ENCODE peak calls at places on chromosome 2, in five cellular contexts. V, N, S, Q and X are unnamed samples.

GRCh38 chr2:207042155-207042554 is 102.8 kb downstream of the CPO start:
- DNase-seq in V (no peak), N (no peak), S (peak), Q (no peak), X (no peak)

GRCh38 chr2:152500777-152501176 is 165.8 kb downstream of the FMNL2 start:
- DNase-seq in V (no peak), N (no peak), S (no peak), Q (no peak), X (no peak)

GRCh38 chr2:240565267-240566202 is 2.7 kb upstream of the RNPEPL1 start:
- DNase-seq in V (peak), N (peak), S (peak), Q (peak), X (peak)

GRCh38 chr2:20504174-20504573 is 57.3 kb downstream of the RHOB start:
- DNase-seq in V (no peak), N (no peak), S (no peak), Q (no peak), X (no peak)

GRCh38 chr2:240256704-240257637 is 116.5 kb upstream of the OTOS start:
- DNase-seq in V (no peak), N (no peak), S (no peak), Q (no peak), X (no peak)

GRCh38 chr2:234725528-234726264 is 226.1 kb upstream of the SH3BP4 start:
- DNase-seq in V (no peak), N (no peak), S (peak), Q (no peak), X (no peak)

GRCh38 chr2:150681120-150681796 is 193.8 kb upstream of the RND3 start:
- DNase-seq in V (no peak), N (no peak), S (peak), Q (no peak), X (no peak)

GRCh38 chr2:11244091-11244826 is 89.0 kb downstream of the SLC66A3 start:
- DNase-seq in V (no peak), N (no peak), S (no peak), Q (no peak), X (no peak)

GRCh38 chr2:187338679-187339121 is 109.4 kb downstream of the CALCRL start:
- DNase-seq in V (no peak), N (no peak), S (no peak), Q (no peak), X (no peak)

GRCh38 chr2:151781642-151782041 is 46.6 kb downstream of the ARL5A start:
- DNase-seq in V (no peak), N (no peak), S (no peak), Q (no peak), X (no peak)

GRCh38 chr2:176455865-176456291 is 186.6 kb downstream of the MTX2 start:
- DNase-seq in V (no peak), N (no peak), S (peak), Q (no peak), X (no peak)

GRCh38 chr2:121960251-121960650 is 204.8 kb downstream of the TSN start:
- DNase-seq in V (no peak), N (no peak), S (no peak), Q (no peak), X (no peak)

GRCh38 chr2:240687741-240688562 is 3.7 kb upstream of the AQP12A start:
- DNase-seq in V (no peak), N (no peak), S (no peak), Q (no peak), X (no peak)

GRCh38 chr2:239467956-239468490 is 67.2 kb upstream of the HDAC4 start:
- DNase-seq in V (no peak), N (no peak), S (no peak), Q (no peak), X (no peak)

GRCh38 chr2:31893093-31893492 is 117.7 kb downstream of the MEMO1 start:
- DNase-seq in V (no peak), N (no peak), S (no peak), Q (no peak), X (no peak)

GRCh38 chr2:27082773-27083409 is 3.7 kb upstream of the KHK start:
- DNase-seq in V (no peak), N (no peak), S (no peak), Q (no peak), X (no peak)

GRCh38 chr2:96647681-96648080 is 5.1 kb downstream of the FER1L5 start:
- DNase-seq in V (no peak), N (no peak), S (no peak), Q (no peak), X (no peak)

GRCh38 chr2:29011650-29012060 is 30.6 kb downstream of the TOGARAM2 start:
- DNase-seq in V (no peak), N (peak), S (no peak), Q (peak), X (peak)

GRCh38 chr2:88038263-88039105 is 17.1 kb downstream of the KRCC1 start:
- DNase-seq in V (no peak), N (no peak), S (peak), Q (no peak), X (no peak)

GRCh38 chr2:148021059-148021985 is at the start of gene MBD5:
- DNase-seq in V (peak), N (peak), S (peak), Q (peak), X (peak)

GRCh38 chr2:95024960-95025405 is 525 bp upstream of the MAL start:
- DNase-seq in V (no peak), N (peak), S (no peak), Q (no peak), X (no peak)
- H3K4me3 ChIP-seq in V (peak), N (peak), S (no peak), Q (peak), X (peak)

GRCh38 chr2:75560768-75561565 is at the start of gene EVA1A:
- DNase-seq in V (no peak), N (peak), S (peak), Q (no peak), X (no peak)

GRCh38 chr2:75562513-75562864 is 1.8 kb upstream of the EVA1A start:
- DNase-seq in V (no peak), N (no peak), S (peak), Q (no peak), X (no peak)

GRCh38 chr2:75563591-75563990 is 2.9 kb upstream of the EVA1A start:
- DNase-seq in V (no peak), N (no peak), S (no peak), Q (no peak), X (peak)

GRCh38 chr2:75560022-75560767 is 544 bp downstream of the EVA1A start:
- DNase-seq in V (no peak), N (peak), S (peak), Q (no peak), X (no peak)

GRCh38 chr2:75561566-75562512 is 1.1 kb upstream of the EVA1A start:
- DNase-seq in V (no peak), N (no peak), S (no peak), Q (no peak), X (no peak)
- H3K4me3 ChIP-seq in V (no peak), N (no peak), S (peak), Q (no peak), X (no peak)

GRCh38 chr2:218259099-218259921 is 1.5 kb upstream of the GPBAR1 start:
- DNase-seq in V (no peak), N (no peak), S (peak), Q (no peak), X (no peak)
- H3K4me3 ChIP-seq in V (no peak), N (no peak), S (no peak), Q (no peak), X (no peak)

DNA sequence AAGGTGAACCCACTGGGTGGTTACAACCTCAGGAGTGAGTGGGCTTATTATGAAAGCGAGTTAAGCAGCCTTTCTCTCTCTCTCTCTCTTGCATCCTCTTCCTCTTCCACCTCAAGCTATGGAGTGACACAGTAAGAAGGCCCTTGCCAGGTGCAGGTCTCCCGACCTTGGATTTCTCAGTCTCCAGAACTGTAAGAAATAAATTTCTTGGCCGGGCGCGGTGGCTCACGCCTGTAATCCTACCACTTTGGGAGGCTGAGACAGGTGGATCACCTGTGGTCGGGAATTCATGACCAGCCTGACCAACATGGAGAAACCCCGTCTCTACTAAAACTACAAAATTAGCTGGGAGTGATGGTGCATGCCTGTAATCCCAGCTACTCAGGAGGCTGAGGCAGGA is 14.4 kb downstream of the MYCN start:
- DNase-seq in V (no peak), N (no peak), S (no peak), Q (no peak), X (no peak)
- H3K4me3 ChIP-seq in V (no peak), N (no peak), S (no peak), Q (no peak), X (no peak)

DNA sequence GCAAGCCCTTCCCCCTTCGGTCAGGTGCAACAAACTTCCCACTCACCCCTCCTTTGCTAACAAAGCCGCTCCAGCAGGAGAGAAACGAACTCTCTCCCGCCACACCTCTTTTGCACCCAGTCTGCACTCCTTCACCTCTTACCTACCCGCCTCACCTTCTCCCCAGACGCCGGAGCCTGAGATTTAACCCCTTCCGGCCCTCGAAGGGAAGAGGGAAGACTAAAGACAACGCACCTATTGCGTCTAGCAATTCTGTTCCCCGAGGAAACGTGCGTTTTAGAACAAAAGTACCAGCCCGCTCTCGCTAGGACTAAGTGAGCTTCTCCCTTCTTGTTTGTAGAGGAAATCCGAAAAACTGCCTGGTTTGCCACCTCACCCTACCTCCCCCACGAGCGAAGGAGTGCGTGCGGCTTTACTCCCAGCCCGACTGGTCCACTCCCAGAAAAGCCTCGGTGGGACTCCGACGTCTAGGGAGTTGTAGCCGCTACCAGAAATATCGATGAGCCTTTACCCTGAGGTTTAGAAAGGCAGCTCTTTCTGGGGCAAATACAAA is 441 bp upstream of the PEX13 start:
- DNase-seq in V (peak), N (peak), S (peak), Q (peak), X (peak)
- H3K4me3 ChIP-seq in V (peak), N (peak), S (peak), Q (peak), X (peak)